ENCODE peak calls at places on chromosomes 4 and X, in ten cellular contexts. I is ecto neural progenitor cell; A is SW 1271; K is ovary; Q is GM13977; B is natural killer cell treated with Interleukin-12 subunit alpha and Interleukin-12 subunit beta and Interleukin-15 and Interleukin-18, amount 100 ng/mL, for 72 hours; D is CD8-positive, alpha-beta memory T cell; J is activated naive CD4-positive, alpha-beta T cell; P is DMS153; U is naive thymus-derived CD8-positive, alpha-beta T cell. L is an unnamed sample.

GRCh38 chrX:88612870-88613329 is 134.1 kb upstream of the CPXCR1 start:
- DNase-seq in B (no peak), U (no peak), D (no peak), P (no peak), J (no peak), Q (no peak), A (no peak), K (no peak), I (peak), L (no peak)

GRCh38 chr4:105600256-105600655 is 47.8 kb downstream of the ARHGEF38 start:
- DNase-seq in Q (no peak), U (no peak), K (no peak), D (no peak), J (no peak), I (no peak), A (no peak), B (no peak), P (no peak), L (no peak)

GRCh38 chr4:153465583-153465921 is 608 bp upstream of the TMEM131L start:
- DNase-seq in I (no peak), A (peak), K (peak), Q (peak), P (peak), J (no peak), U (peak), B (no peak), D (no peak), L (peak)

GRCh38 chr4:146488495-146489174 is 33.1 kb downstream of the SLC10A7 start:
- DNase-seq in D (peak), U (no peak), B (no peak), J (no peak), P (no peak), I (no peak), A (no peak), Q (no peak), K (no peak), L (no peak)

GRCh38 chrX:15465896-15466651 is 27.1 kb downstream of the PIR start:
- DNase-seq in U (no peak), D (no peak), J (no peak), P (no peak), Q (no peak), K (peak), I (no peak), B (no peak), A (no peak), L (no peak)

GRCh38 chrX:135420831-135421230 is 913 bp upstream of the SMIM10L2A start:
- DNase-seq in B (no peak), A (no peak), D (no peak), J (no peak), Q (no peak), K (no peak), U (no peak), P (no peak), I (no peak), L (no peak)

GRCh38 chrX:153924149-153924861 is 1.8 kb downstream of the ARHGAP4 start:
- DNase-seq in A (peak), I (no peak), P (peak), B (no peak), D (peak), K (no peak), Q (peak), J (no peak), U (peak), L (peak)

GRCh38 chr4:71201817-71202576 is 136.8 kb upstream of the SLC4A4 start:
- DNase-seq in P (no peak), I (no peak), B (no peak), A (no peak), D (no peak), K (no peak), J (no peak), Q (no peak), U (no peak), L (no peak)

GRCh38 chr4:184345573-184345922 is 127.9 kb upstream of the ENPP6 start:
- DNase-seq in D (no peak), I (no peak), U (no peak), A (no peak), B (no peak), Q (no peak), K (no peak), J (no peak), P (no peak), L (no peak)

GRCh38 chr4:25233194-25233593 is 639 bp upstream of the PI4K2B start:
- DNase-seq in I (no peak), D (no peak), Q (no peak), A (no peak), U (no peak), P (no peak), K (no peak), B (no peak), J (no peak), L (no peak)

GRCh38 chrX:25717122-25717521 is 421.0 kb upstream of the MAGEB18 start:
- DNase-seq in J (no peak), A (no peak), Q (no peak), U (no peak), B (no peak), P (no peak), D (no peak), K (no peak), I (no peak), L (no peak)

GRCh38 chr4:17283832-17284231 is 228.1 kb downstream of the QDPR start:
- DNase-seq in I (no peak), P (peak), K (no peak), B (no peak), J (no peak), Q (no peak), U (no peak), D (no peak), A (no peak), L (no peak)

GRCh38 chrX:53631156-53631555 is 55.4 kb downstream of the HUWE1 start:
- DNase-seq in Q (no peak), K (no peak), D (no peak), B (no peak), P (no peak), A (no peak), U (no peak), J (no peak), I (no peak), L (no peak)

GRCh38 chrX:5957506-5957905 is 271.2 kb downstream of the NLGN4X start:
- DNase-seq in J (no peak), D (no peak), K (no peak), A (no peak), P (no peak), Q (no peak), I (no peak), U (no peak), B (no peak), L (no peak)

GRCh38 chr4:139746430-139746829 is 80.8 kb downstream of the MGST2 start:
- DNase-seq in B (no peak), J (no peak), K (no peak), Q (no peak), I (no peak), A (no peak), P (no peak), U (no peak), D (no peak), L (no peak)

GRCh38 chr4:176238157-176238608 is 30.8 kb downstream of the ASB5 start:
- DNase-seq in A (no peak), J (no peak), U (no peak), P (no peak), K (no peak), Q (no peak), D (no peak), I (no peak), B (no peak), L (no peak)

GRCh38 chr4:106201373-106201772 is 114.6 kb downstream of the TBCK start:
- DNase-seq in A (peak), B (no peak), Q (no peak), U (no peak), K (no peak), D (no peak), P (no peak), I (no peak), J (no peak), L (no peak)

GRCh38 chr4:88130544-88131305 is 27.7 kb downstream of the ABCG2 start:
- DNase-seq in D (no peak), P (no peak), K (no peak), J (no peak), A (no peak), I (no peak), B (no peak), Q (no peak), U (no peak), L (no peak)

GRCh38 chr4:121721700-121722099 is 24.9 kb upstream of the ANXA5 start:
- DNase-seq in U (no peak), J (no peak), K (no peak), A (no peak), D (no peak), P (no peak), I (no peak), Q (no peak), B (no peak), L (no peak)

GRCh38 chr4:72319596-72319995 is 249.4 kb downstream of the ADAMTS3 start:
- DNase-seq in I (no peak), D (no peak), A (no peak), K (no peak), B (no peak), P (no peak), U (no peak), J (no peak), Q (no peak), L (no peak)

GRCh38 chrX:132181364-132181763 is 37.9 kb downstream of the RAP2C start:
- DNase-seq in J (no peak), U (no peak), P (no peak), A (no peak), I (no peak), B (no peak), D (no peak), K (no peak), Q (no peak), L (no peak)

GRCh38 chr4:41506071-41506470 is 31.9 kb upstream of the LIMCH1 start:
- DNase-seq in Q (no peak), K (no peak), J (no peak), U (no peak), B (no peak), A (peak), I (no peak), P (no peak), D (no peak), L (no peak)

GRCh38 chr4:41160010-41160789 is 54.1 kb downstream of the APBB2 start:
- DNase-seq in Q (no peak), K (no peak), A (peak), J (no peak), D (no peak), B (no peak), U (no peak), I (no peak), P (no peak), L (no peak)

GRCh38 chr4:86155766-86156165 is 204.1 kb downstream of the MAPK10 start:
- DNase-seq in K (no peak), J (no peak), B (no peak), A (no peak), P (no peak), D (no peak), I (no peak), Q (no peak), U (no peak), L (no peak)

GRCh38 chr4:114025176-114025777 is 45.8 kb upstream of the ARSJ start:
- DNase-seq in J (no peak), Q (no peak), U (no peak), D (no peak), K (no peak), B (no peak), A (no peak), I (no peak), P (no peak), L (no peak)